ENCODE peak calls at places on chromosomes 3 and 15, in four cellular contexts. One of them, this sample, is unnamed.

GRCh38 chr3:17372811-17373210 is 369.6 kb downstream of the TBC1D5 start:
- DNase-seq in left lung: no peak
- DNase-seq in stomach: no peak
- DNase-seq in BJ: no peak
- DNase-seq in this sample: no peak

GRCh38 chr15:25739687-25740121 is 123.4 kb downstream of the ATP10A start:
- DNase-seq in stomach: no peak
- DNase-seq in BJ: no peak
- DNase-seq in left lung: no peak
- DNase-seq in this sample: no peak

GRCh38 chr3:101268987-101269386 is 51.4 kb downstream of the IMPG2 start:
- DNase-seq in BJ: no peak
- DNase-seq in left lung: no peak
- DNase-seq in stomach: no peak
- DNase-seq in this sample: no peak

GRCh38 chr3:57961828-57962447 is 46.3 kb upstream of the FLNB start:
- DNase-seq in BJ: no peak
- DNase-seq in stomach: no peak
- DNase-seq in left lung: no peak
- DNase-seq in this sample: no peak

GRCh38 chr3:48678056-48678455 is 7.7 kb downstream of the NCKIPSD start:
- DNase-seq in stomach: no peak
- DNase-seq in left lung: no peak
- DNase-seq in BJ: no peak
- DNase-seq in this sample: no peak

GRCh38 chr3:30393079-30393478 is 213.3 kb upstream of the TGFBR2 start:
- DNase-seq in BJ: no peak
- DNase-seq in left lung: no peak
- DNase-seq in stomach: peak
- DNase-seq in this sample: no peak

GRCh38 chr3:10464068-10464434 is 41.3 kb downstream of the ATP2B2 start:
- DNase-seq in left lung: no peak
- DNase-seq in stomach: no peak
- DNase-seq in BJ: no peak
- DNase-seq in this sample: no peak

GRCh38 chr15:79169531-79170123 is 79.0 kb upstream of the RASGRF1 start:
- DNase-seq in BJ: no peak
- DNase-seq in stomach: no peak
- DNase-seq in left lung: no peak
- DNase-seq in this sample: no peak

GRCh38 chr3:112546216-112546759 is 15.5 kb downstream of the ATG3 start:
- DNase-seq in stomach: no peak
- DNase-seq in BJ: no peak
- DNase-seq in left lung: no peak
- DNase-seq in this sample: no peak

GRCh38 chr3:56783644-56784451 is 17.9 kb downstream of the ARHGEF3 start:
- DNase-seq in BJ: peak
- DNase-seq in stomach: peak
- DNase-seq in left lung: no peak
- DNase-seq in this sample: peak

GRCh38 chr3:184683900-184684560 is 27.8 kb downstream of the MAGEF1 start:
- DNase-seq in BJ: no peak
- DNase-seq in stomach: no peak
- DNase-seq in left lung: no peak
- DNase-seq in this sample: no peak

GRCh38 chr15:73804421-73804820 is 51.3 kb upstream of the INSYN1 start:
- DNase-seq in left lung: no peak
- DNase-seq in BJ: no peak
- DNase-seq in stomach: no peak
- DNase-seq in this sample: no peak

GRCh38 chr15:33623010-33623409 is 312.2 kb downstream of the RYR3 start:
- DNase-seq in left lung: no peak
- DNase-seq in stomach: no peak
- DNase-seq in BJ: no peak
- DNase-seq in this sample: no peak
- TF ChIP-seq CTCF in left lung: no peak
- TF ChIP-seq CTCF in stomach: no peak
- TF ChIP-seq CTCF in BJ: no peak
- TF ChIP-seq CTCF in this sample: no peak

DNA sequence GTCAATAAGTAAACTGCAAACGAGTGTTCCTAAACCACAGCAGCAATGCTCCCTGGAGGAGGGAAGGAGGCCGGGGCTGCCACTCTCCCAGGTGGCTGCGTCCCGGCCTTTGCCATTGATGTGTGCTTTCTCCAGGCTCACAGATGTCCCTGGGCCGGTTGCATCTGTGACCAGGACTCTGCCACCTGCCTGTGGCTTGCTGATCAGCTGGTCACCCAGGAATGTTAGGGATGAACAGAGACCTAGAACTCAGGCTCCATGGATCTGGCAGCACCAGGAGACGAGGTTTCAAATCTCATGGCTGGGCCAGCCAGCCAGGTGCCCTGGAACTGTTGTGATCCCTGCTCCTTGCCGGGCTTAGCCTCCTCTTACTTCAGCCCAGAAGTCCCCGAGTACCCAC is 65.7 kb downstream of the KLF15 start:
- DNase-seq in stomach: no peak
- DNase-seq in left lung: no peak
- DNase-seq in BJ: no peak
- DNase-seq in this sample: no peak
- TF ChIP-seq CTCF in stomach: no peak
- TF ChIP-seq CTCF in left lung: no peak
- TF ChIP-seq CTCF in BJ: no peak
- TF ChIP-seq CTCF in this sample: no peak

GRCh38 chr15:88467935-88468528 is 524 bp downstream of the MRPS11 start:
- DNase-seq in stomach: no peak
- DNase-seq in BJ: no peak
- DNase-seq in left lung: no peak
- DNase-seq in this sample: no peak
- TF ChIP-seq CTCF in stomach: no peak
- TF ChIP-seq CTCF in BJ: peak
- TF ChIP-seq CTCF in left lung: no peak
- TF ChIP-seq CTCF in this sample: no peak

GRCh38 chr3:141996437-141996836 is 120.0 kb downstream of the ATP1B3 start:
- DNase-seq in stomach: no peak
- DNase-seq in left lung: no peak
- DNase-seq in BJ: no peak
- DNase-seq in this sample: no peak

GRCh38 chr3:141994856-141995255 is 118.4 kb downstream of the ATP1B3 start:
- DNase-seq in BJ: no peak
- DNase-seq in left lung: no peak
- DNase-seq in stomach: no peak
- DNase-seq in this sample: no peak

GRCh38 chr3:142003291-142003690 is 126.8 kb downstream of the ATP1B3 start:
- DNase-seq in BJ: no peak
- DNase-seq in left lung: no peak
- DNase-seq in stomach: no peak
- DNase-seq in this sample: no peak

GRCh38 chr3:142000341-142000870 is 124.0 kb downstream of the ATP1B3 start:
- DNase-seq in BJ: no peak
- DNase-seq in left lung: no peak
- DNase-seq in stomach: no peak
- DNase-seq in this sample: no peak

DNA sequence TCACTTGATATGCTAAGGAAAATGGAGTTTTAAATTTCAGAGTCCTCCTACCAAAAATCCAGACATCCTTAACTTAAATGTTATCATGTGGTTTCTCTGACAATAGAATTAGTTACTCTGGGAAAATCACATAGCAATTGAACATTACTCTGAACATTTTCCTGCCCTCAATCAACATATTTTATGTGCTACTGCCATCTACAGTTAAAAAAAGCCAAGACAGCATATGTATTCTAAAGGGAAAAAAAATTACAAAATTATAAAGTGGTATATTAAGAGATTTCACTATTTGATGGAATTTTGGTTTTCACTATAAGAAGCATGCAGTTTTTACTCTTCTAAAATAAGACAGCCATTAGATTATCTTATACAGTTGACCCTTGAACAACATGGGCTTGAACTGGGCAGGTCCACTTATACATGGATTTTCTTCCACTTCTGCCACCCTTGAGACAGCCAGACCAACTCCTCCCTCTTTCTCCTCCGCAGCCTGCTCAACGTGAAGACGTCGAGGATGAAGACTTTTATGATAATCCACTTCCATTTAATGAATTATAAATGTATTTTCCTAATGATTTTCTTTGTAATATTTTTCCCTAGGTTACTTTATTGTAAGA is 122.3 kb downstream of the ATP1B3 start:
- DNase-seq in left lung: no peak
- DNase-seq in stomach: no peak
- DNase-seq in BJ: no peak
- DNase-seq in this sample: no peak
- TF ChIP-seq CTCF in left lung: peak
- TF ChIP-seq CTCF in stomach: peak
- TF ChIP-seq CTCF in BJ: peak
- TF ChIP-seq CTCF in this sample: no peak

GRCh38 chr15:82809308-82810060 is at the start of gene WHAMM:
- DNase-seq in BJ: peak
- DNase-seq in stomach: peak
- DNase-seq in left lung: peak
- DNase-seq in this sample: peak
- TF ChIP-seq CTCF in BJ: no peak
- TF ChIP-seq CTCF in stomach: no peak
- TF ChIP-seq CTCF in left lung: no peak
- TF ChIP-seq CTCF in this sample: no peak

GRCh38 chr3:33438871-33439270 is 1.3 kb downstream of the UBP1 start:
- DNase-seq in left lung: no peak
- DNase-seq in stomach: no peak
- DNase-seq in BJ: no peak
- DNase-seq in this sample: no peak

GRCh38 chr3:33440578-33441321 is 545 bp upstream of the UBP1 start:
- DNase-seq in stomach: peak
- DNase-seq in BJ: peak
- DNase-seq in left lung: no peak
- DNase-seq in this sample: peak

GRCh38 chr3:33440328-33440577 is at the start of gene UBP1:
- DNase-seq in BJ: no peak
- DNase-seq in left lung: peak
- DNase-seq in stomach: peak
- DNase-seq in this sample: peak

GRCh38 chr3:33438284-33438668 is 1.9 kb downstream of the UBP1 start:
- DNase-seq in BJ: no peak
- DNase-seq in stomach: no peak
- DNase-seq in left lung: no peak
- DNase-seq in this sample: no peak

DNA sequence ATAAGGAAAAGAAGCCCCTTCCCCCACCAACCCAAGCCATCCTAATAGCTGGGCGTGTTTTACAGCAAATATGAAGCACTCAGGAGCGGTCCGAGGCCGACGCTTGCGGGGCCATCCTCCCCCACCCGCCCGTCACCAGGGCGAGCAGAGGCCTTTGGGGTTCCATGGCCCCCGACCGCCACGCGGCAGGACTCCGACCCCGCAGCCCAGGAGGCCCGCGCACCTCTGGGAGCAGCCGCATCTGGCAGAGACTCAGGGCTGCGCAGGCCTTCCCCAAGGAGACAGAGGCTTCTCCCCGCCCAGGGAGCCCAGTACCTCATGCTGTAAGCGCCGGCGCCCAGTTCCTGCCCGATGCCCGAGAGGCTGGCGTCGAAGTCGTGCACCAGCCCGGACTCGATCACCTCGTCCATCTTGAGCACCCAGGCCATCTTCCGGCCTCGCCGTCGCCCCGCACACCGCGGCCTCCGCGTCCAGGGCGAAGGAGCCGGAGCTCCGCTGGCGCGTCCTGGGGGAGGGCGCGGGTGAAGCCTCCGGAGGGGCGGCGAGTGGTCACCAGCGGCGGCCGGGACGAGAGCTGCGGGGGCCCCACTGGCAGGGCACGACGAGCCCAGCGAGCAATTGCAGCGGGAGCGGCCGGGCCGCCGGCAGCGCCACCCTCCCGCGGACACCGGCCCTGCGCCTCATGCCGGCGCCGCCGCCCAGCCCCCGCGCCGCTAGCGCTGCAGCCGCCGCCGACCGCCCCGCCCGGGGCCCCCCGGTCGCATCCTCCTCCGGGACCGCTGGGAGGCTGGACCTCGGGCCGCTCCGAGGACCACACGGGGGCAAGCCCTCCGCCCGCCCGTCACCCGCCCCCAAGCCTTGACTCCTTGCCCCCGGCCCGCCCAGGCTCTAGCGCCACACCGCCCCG is 531 bp downstream of the UBP1 start:
- DNase-seq in stomach: peak
- DNase-seq in left lung: peak
- DNase-seq in BJ: no peak
- DNase-seq in this sample: peak
- TF ChIP-seq CTCF in stomach: no peak
- TF ChIP-seq CTCF in left lung: no peak
- TF ChIP-seq CTCF in BJ: peak
- TF ChIP-seq CTCF in this sample: no peak

This sample was measured in activated B cell treated with CpG ODN at 0.5 μM for 24 hours.